ENCODE peak calls at places on chromosomes 5 and 9, in nine cellular contexts. C is Caco-2, M is heart left ventricle, P is lower leg skin, Z is pancreas, S is AG10803, O is BJ, Y is WTC11, F is HepG2. D is an unnamed sample.
A peak's percentile ranks its signal among the peaks of the same experiment; 100 is the strongest.

GRCh38 chr5:155402927-155403645 is 389.5 kb downstream of the KIF4B start:
- DNase-seq in Z (no peak), S (no peak), O (no peak), Y (no peak), C (no peak), M (no peak), F (no peak), P (peak; percentile 15), D (no peak)

GRCh38 chr5:176948458-176948857 is 49.3 kb upstream of the HK3 start:
- DNase-seq in Z (no peak), O (no peak), M (no peak), Y (no peak), S (no peak), F (no peak), P (no peak), C (no peak), D (no peak)

GRCh38 chr5:176639981-176640380 is 7.3 kb upstream of the TSPAN17 start:
- DNase-seq in O (no peak), P (no peak), C (no peak), Z (no peak), Y (no peak), F (no peak), S (peak; percentile 80), M (peak; percentile 83), D (no peak)

GRCh38 chr9:137967280-137967943 is 89.8 kb downstream of the CACNA1B start:
- DNase-seq in C (no peak), P (no peak), S (no peak), F (no peak), Z (no peak), M (no peak), Y (no peak), O (no peak), D (no peak)

GRCh38 chr9:122397749-122398148 is 26.9 kb downstream of the PTGS1 start:
- DNase-seq in P (no peak), C (no peak), S (no peak), F (no peak), Z (no peak), O (no peak), Y (no peak), M (no peak), D (no peak)

GRCh38 chr5:151682751-151683331 is 3.9 kb downstream of the SPARC start:
- DNase-seq in F (no peak), P (no peak), Y (no peak), O (no peak), C (no peak), M (no peak), S (peak; percentile 54), Z (no peak), D (no peak)

GRCh38 chr5:174910245-174910737 is 185.9 kb downstream of the MSX2 start:
- DNase-seq in Y (peak; percentile 89), C (peak; percentile 84), F (peak; percentile 36), O (no peak), M (peak; percentile 78), S (peak; percentile 21), P (peak; percentile 24), Z (peak; percentile 74), D (peak; percentile 74)

GRCh38 chr5:61409568-61409967 is 77.5 kb downstream of the ZSWIM6 start:
- DNase-seq in S (peak; percentile 96), P (no peak), Z (no peak), F (peak; percentile 50), C (peak; percentile 35), O (peak; percentile 94), Y (no peak), M (no peak), D (no peak)

GRCh38 chr5:172733179-172733973 is 37.6 kb downstream of the DUSP1 start:
- DNase-seq in P (peak; percentile 93), C (peak; percentile 35), S (peak; percentile 100), Y (no peak), O (peak; percentile 99), M (peak; percentile 84), F (peak; percentile 51), Z (peak; percentile 55), D (no peak)

GRCh38 chr5:151003503-151003860 is 16.9 kb upstream of the GPX3 start:
- DNase-seq in M (no peak), S (no peak), C (no peak), Z (no peak), F (no peak), P (no peak), O (no peak), Y (no peak), D (no peak)

GRCh38 chr9:34612788-34613390 is 992 bp upstream of the RPP25L start:
- DNase-seq in F (peak; percentile 73), Y (peak; percentile 85), M (peak; percentile 79), P (peak; percentile 83), Z (peak; percentile 79), O (no peak), C (peak; percentile 84), S (peak; percentile 67), D (peak; percentile 81)

GRCh38 chr5:107557051-107557658 is 113.6 kb downstream of the EFNA5 start:
- DNase-seq in C (peak; percentile 43), M (no peak), S (peak; percentile 40), P (no peak), O (no peak), Z (peak; percentile 27), Y (peak; percentile 58), F (no peak), D (no peak)

GRCh38 chr5:59786271-59786805 is 107.2 kb downstream of the PDE4D start:
- DNase-seq in S (peak; percentile 86), O (peak; percentile 75), P (no peak), M (no peak), C (no peak), Y (no peak), F (no peak), Z (no peak), D (no peak)

GRCh38 chr9:77291714-77292113 is 114.4 kb downstream of the VPS13A start:
- DNase-seq in S (peak; percentile 40), Z (no peak), Y (no peak), O (no peak), M (no peak), C (no peak), F (peak; percentile 9), P (no peak), D (no peak)
- TF ChIP-seq CTCF in S (peak; percentile 69), Z (no peak), Y (peak; percentile 43), O (peak; percentile 68), M (no peak), C (no peak), F (peak; percentile 19), P (no peak), D (peak; percentile 9)

GRCh38 chr9:72807765-72808445 is 144.9 kb downstream of the ALDH1A1 start:
- DNase-seq in S (no peak), C (peak; percentile 0), O (no peak), Y (peak; percentile 35), F (peak; percentile 22), Z (no peak), M (no peak), P (no peak), D (peak; percentile 8)
- TF ChIP-seq CTCF in S (peak; percentile 21), C (peak; percentile 3), O (peak; percentile 20), Y (peak; percentile 39), F (peak; percentile 63), Z (no peak), M (peak; percentile 6), P (no peak), D (no peak)

GRCh38 chr9:84652496-84653081 is 16.9 kb upstream of the NTRK2 start:
- DNase-seq in M (no peak), Y (no peak), S (no peak), F (no peak), O (no peak), C (no peak), Z (no peak), P (no peak), D (no peak)
- TF ChIP-seq CTCF in M (no peak), Y (no peak), S (no peak), F (no peak), O (no peak), C (no peak), Z (no peak), P (no peak), D (no peak)

GRCh38 chr5:90861843-90862586 is 303.4 kb downstream of the ADGRV1 start:
- DNase-seq in F (no peak), P (no peak), M (no peak), Z (no peak), C (no peak), Y (no peak), O (no peak), S (no peak), D (no peak)
- TF ChIP-seq CTCF in F (peak; percentile 47), P (no peak), M (no peak), Z (no peak), C (peak; percentile 28), Y (no peak), O (no peak), S (no peak), D (no peak)

DNA sequence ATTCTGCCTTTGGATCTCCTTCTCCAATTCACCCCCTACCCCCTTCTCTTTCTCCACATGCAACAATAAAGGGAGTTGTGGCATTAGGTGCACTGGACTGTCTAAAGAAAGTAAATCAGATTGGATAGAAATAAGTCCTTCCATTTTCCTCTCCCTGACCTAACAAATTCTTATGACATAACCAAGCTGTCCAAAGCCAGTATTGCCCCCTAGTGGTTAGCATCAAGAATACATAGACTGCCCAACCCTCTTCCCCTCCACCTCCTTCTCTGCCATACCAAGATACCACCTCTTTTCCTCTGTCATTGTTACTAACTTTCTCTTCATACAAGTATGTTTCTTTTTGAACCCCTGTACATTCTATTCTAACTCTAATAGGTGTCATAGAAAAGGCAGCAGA is 45.7 kb downstream of the PPARGC1B start:
- DNase-seq in M (no peak), P (no peak), C (peak; percentile 21), S (peak; percentile 25), Z (no peak), Y (no peak), O (no peak), F (peak; percentile 25), D (no peak)
- TF ChIP-seq CTCF in M (no peak), P (no peak), C (peak; percentile 30), S (peak; percentile 44), Z (no peak), Y (peak; percentile 58), O (peak; percentile 62), F (peak; percentile 47), D (peak; percentile 29)

DNA sequence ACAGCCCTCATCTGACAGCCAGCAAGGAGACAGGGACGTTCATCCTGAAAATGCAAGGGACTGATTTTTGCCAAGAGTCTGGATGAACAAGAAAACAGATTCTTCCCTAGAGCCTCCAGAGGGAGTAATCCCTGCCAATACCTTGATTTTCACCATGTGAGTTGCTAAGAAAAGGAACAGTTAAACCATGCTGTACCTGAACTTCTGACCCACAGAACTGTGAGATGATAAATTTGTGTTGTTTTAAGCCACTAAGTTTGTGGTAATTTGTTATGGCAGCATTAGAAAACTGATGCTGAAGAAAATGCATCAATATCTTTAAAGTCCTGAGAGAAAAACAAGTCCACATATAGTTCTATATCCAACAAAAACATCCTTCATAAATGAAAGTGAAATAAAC is 153.9 kb upstream of the ADAMTSL1 start:
- DNase-seq in Z (no peak), F (no peak), P (no peak), M (no peak), C (no peak), S (no peak), O (no peak), Y (no peak), D (no peak)
- TF ChIP-seq CTCF in Z (no peak), F (no peak), P (no peak), M (no peak), C (no peak), S (peak; percentile 34), O (peak; percentile 23), Y (no peak), D (no peak)

DNA sequence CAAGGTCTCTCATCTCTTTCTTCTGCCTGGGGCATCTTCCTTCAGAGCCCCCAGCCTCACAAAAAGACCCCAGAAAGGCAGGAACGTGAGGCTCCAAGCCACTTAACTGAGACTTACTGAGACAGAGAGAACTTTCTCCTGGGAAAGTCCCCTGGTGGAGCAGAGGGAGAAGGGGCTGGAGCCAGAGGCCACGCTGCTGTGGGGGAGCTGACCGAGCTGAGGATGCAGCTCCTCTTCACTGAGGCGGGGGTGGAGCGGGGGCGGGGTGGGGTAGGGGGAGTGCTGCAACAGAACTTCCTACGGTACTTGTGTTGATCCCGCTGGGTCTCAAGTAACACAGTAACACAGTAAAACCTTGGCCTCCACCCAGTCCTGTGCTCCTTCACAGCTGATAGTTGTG is 204.0 kb downstream of the FSTL4 start:
- DNase-seq in C (no peak), M (no peak), P (no peak), O (no peak), Y (no peak), S (no peak), F (no peak), Z (no peak), D (no peak)
- TF ChIP-seq CTCF in C (no peak), M (no peak), P (no peak), O (no peak), Y (no peak), S (no peak), F (no peak), Z (no peak), D (no peak)

D was measured in GM10248.